ENCODE peak calls at places on chromosome 20, in four cellular contexts. L, P, N and E are unnamed samples. For H3K4me1, the result is how much of the 10 kb centered on the place peaks cover.

GRCh38 chr20:40160151-40160550 is 528.9 kb downstream of the MAFB start:
- DNase-seq in N (peak), L (peak), P (no peak), E (peak)

GRCh38 chr20:58308290-58308679 is 1.2 kb upstream of the RAB22A start:
- DNase-seq in N (no peak), L (no peak), P (no peak), E (no peak)

GRCh38 chr20:41226426-41226825 is 89.1 kb downstream of the PLCG1 start:
- DNase-seq in L (no peak), N (no peak), P (no peak), E (no peak)

GRCh38 chr20:63847374-63848002 is 13.8 kb upstream of the ABHD16B start:
- DNase-seq in L (no peak), N (no peak), P (peak), E (no peak)

GRCh38 chr20:63955846-63956663 is at the start of gene UCKL1:
- DNase-seq in N (peak), P (peak), L (peak), E (peak)

GRCh38 chr20:41094656-41095055 is 42.7 kb upstream of the PLCG1 start:
- DNase-seq in N (peak), L (no peak), P (no peak), E (no peak)

GRCh38 chr20:42435230-42435629 is 754.5 kb downstream of the PTPRT start:
- DNase-seq in L (no peak), P (no peak), N (no peak), E (no peak)

GRCh38 chr20:9218412-9219001 is 149.6 kb downstream of the PLCB4 start:
- DNase-seq in N (peak), P (no peak), L (no peak), E (no peak)

GRCh38 chr20:45337367-45338120 is 10.7 kb downstream of the SDC4 start:
- DNase-seq in P (peak), L (peak), N (peak), E (peak)

GRCh38 chr20:47781631-47782030 is 3.6 kb downstream of the SULF2 start:
- DNase-seq in N (no peak), P (no peak), L (peak), E (no peak)

GRCh38 chr20:43191946-43192847 is 2.5 kb upstream of the PTPRT start:
- DNase-seq in N (no peak), P (no peak), L (peak), E (peak)

GRCh38 chr20:7748624-7749023 is 191.6 kb downstream of the HAO1 start:
- DNase-seq in P (no peak), N (no peak), L (no peak), E (no peak)

GRCh38 chr20:2237059-2237458 is 58.7 kb upstream of the TGM3 start:
- DNase-seq in L (peak), P (peak), N (peak), E (peak)

DNA sequence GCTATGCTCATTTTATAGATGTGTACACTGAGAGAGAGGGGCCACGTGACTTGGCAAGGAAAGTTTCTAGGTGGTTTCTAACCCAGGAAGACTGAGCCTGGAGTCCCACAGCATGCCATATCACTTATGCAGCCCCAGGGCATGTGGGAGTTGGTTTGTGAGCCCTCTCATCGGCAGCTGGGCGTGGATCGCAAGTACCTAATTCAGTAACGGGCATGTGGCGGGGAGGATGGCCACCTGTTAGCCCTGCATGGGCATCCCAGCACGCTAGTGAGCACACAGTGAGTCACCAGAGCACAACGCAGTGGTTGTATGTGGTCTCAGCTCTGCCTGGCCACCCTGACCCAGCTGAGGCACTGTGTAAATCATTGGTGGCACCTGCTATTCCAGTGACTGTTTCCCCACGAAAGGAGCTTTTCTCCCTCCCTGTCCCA is 88.3 kb downstream of the NINL start:
- DNase-seq in N (peak), P (no peak), L (peak), E (no peak)
- TF ChIP-seq POLR2A in N (no peak), P (no peak), L (no peak), E (no peak)

DNA sequence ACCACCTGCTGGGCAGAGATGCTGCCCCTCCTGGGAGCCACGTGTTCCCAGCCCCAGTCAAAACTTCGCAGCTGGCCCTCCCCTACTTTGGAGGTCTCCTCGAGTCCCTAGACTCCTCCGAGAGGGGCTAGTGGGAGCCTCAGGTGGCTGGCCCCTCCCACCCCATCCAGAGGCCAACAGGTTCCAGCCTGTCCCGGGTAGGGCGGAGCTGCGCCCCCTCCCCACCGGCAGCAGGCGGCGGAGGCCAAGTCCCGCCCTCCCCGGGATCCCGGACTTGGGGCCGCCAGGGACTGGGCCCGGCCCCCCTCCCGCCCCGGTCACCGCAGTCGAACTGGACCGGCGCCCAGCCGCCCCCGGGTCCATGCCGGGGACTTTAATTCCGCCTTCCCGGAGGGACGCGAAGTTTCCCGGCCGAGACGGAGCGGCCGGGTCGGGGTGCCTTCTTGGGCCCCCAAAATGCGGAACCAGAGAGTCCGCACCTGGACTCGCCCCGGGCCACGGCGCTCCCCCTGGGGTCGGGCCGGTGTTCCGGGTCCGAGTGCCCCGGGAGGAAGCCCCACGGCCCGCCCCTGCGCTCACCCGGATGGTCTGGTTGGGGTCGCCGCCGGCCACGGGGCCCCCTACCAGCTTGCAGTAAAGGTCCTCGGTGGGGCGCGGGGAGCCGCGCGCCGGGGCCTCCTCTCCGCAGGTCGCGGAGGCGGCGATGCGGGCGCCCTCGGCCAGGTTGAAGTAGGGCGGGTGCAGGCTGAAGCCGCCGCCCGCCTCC is 559 bp downstream of the LAMA5 start:
- DNase-seq in N (no peak), P (no peak), L (peak), E (no peak)
- H3K4me1 ChIP-seq in N (under half), P (under half), L (half or more), E (half or more)

GRCh38 chr20:50379991-50380696 is 130.0 kb upstream of the PTPN1 start:
- DNase-seq in L (no peak), P (no peak), N (no peak), E (no peak)

GRCh38 chr20:50381053-50381732 is 129.0 kb upstream of the PTPN1 start:
- DNase-seq in L (no peak), N (no peak), P (no peak), E (no peak)

GRCh38 chr20:50378170-50379000 is 131.8 kb upstream of the PTPN1 start:
- DNase-seq in L (no peak), P (no peak), N (peak), E (no peak)

GRCh38 chr20:50380697-50381040 is 129.5 kb upstream of the PTPN1 start:
- DNase-seq in L (peak), P (peak), N (peak), E (peak)

DNA sequence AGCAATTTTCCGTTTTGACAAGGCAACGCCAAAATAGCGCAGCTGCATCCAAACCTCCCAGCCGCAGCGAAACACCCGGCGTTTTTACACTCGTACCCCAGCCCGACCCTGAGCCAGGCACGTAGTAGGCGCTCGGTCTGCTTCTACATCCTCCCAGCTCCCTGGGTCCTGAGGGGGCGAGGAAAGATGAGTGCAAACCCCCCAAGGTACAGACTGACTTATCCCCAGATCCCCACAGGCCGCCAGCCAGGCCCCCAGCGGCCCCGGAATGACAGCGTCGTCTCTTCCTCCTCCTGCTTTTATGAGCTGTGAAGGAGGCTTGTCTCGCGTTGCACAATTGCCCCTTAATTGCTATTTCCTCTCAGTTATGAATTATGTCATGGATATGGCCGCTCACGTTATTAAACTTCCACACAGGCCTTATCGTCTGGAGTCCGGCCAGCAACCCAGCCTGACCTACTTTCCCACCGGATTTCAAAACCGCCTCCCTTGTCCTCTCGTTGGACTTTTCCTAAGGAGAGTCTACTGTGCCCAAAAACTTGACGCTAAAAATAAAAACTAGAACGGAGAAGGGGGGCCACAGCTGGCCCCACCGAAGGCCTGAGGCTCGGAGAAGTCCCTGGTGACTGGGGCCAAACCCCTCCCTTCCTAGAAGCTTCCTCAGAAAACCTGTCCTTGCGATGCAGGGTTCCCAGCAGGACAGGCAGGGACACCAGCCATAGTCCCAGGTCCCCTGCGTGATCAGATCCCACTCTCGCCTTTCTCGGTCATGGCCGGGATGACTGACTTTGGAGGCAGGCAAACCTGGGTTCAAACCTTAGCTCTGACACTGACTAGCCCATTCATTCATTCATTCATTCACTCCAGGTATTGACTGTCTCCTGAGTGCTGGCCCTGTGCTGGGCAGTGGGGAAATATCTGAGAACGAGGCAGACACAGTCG is 130.9 kb upstream of the PTPN1 start:
- DNase-seq in L (peak), N (peak), P (peak), E (peak)
- TF ChIP-seq POLR2A in L (peak), N (peak), P (peak), E (no peak)

GRCh38 chr20:35618032-35618371 is 2.4 kb downstream of the SPAG4 start:
- DNase-seq in L (no peak), P (no peak), N (no peak), E (no peak)

GRCh38 chr20:35618372-35619131 is 2.9 kb downstream of the SPAG4 start:
- DNase-seq in L (peak), P (peak), N (peak), E (no peak)

GRCh38 chr20:35617397-35618031 is 1.9 kb downstream of the SPAG4 start:
- DNase-seq in P (peak), L (peak), N (peak), E (peak)

GRCh38 chr20:35615667-35616464 is at the start of gene SPAG4:
- DNase-seq in P (peak), N (peak), L (peak), E (peak)

GRCh38 chr20:35616465-35617396 is 1.1 kb downstream of the SPAG4 start:
- DNase-seq in P (peak), N (peak), L (peak), E (peak)
- H3K4me1 ChIP-seq in P (under half), N (under half), L (under half), E (under half)

GRCh38 chr20:23880426-23880825 is 878 bp upstream of the CST5 start:
- DNase-seq in L (no peak), N (peak), P (no peak), E (no peak)
- TF ChIP-seq POLR2A in L (no peak), N (no peak), P (no peak), E (no peak)

DNA sequence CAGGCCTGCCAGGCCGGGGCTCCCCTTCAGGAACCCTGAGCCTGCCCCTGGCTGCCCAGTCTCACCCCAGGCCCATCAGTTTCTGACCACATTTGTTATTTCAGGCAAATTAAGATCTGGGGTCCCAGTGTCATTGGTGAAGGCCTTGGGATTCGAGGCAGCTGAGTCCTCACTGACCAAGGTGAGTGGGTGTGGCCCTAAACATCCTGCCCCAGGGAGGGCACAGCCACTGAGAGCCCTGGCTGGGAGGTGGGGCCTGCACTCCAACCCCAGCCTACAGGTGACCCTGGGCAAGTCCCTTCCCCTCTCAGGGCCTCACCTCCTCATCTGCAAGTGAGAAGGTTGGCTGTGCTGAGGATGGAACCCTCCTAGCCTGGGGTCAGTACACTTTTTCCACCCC is 23.8 kb downstream of the BPIFB1 start:
- DNase-seq in N (no peak), P (no peak), L (no peak), E (no peak)
- H3K4me1 ChIP-seq in N (under half), P (under half), L (under half), E (under half)